ENCODE peak calls at places on chromosomes 13 and 19, in four cellular contexts. L, A, C and N are unnamed samples.

GRCh38 chr13:112159575-112160547 is 92.9 kb downstream of the SOX1 start:
- DNase-seq in C (no peak), L (no peak), A (no peak), N (no peak)

GRCh38 chr13:107734891-107735620 is 480.3 kb downstream of the LIG4 start:
- DNase-seq in L (no peak), A (no peak), C (no peak), N (no peak)

GRCh38 chr13:111035861-111036260 is 79.2 kb upstream of the ARHGEF7 start:
- DNase-seq in C (no peak), A (no peak), L (no peak), N (no peak)

GRCh38 chr19:5955638-5955935 is 22.4 kb downstream of the RANBP3 start:
- DNase-seq in A (no peak), L (peak; percentile 47), C (no peak), N (no peak)

GRCh38 chr13:28655566-28655965 is 3.4 kb upstream of the POMP start:
- DNase-seq in A (no peak), C (peak; percentile 48), L (peak; percentile 80), N (no peak)

GRCh38 chr13:99055286-99056073 is 77.6 kb upstream of the DOCK9 start:
- DNase-seq in A (peak; percentile 37), L (no peak), C (no peak), N (no peak)

GRCh38 chr19:43809762-43810696 is 7.8 kb upstream of the LYPD5 start:
- DNase-seq in A (no peak), C (peak; percentile 52), L (peak; percentile 74), N (no peak)

GRCh38 chr13:40897058-40897457 is 107.6 kb downstream of the SLC25A15 start:
- DNase-seq in A (no peak), C (no peak), L (no peak), N (no peak)

GRCh38 chr13:42497798-42498197 is 76.2 kb upstream of the TNFSF11 start:
- DNase-seq in C (no peak), A (no peak), L (peak; percentile 40), N (no peak)

GRCh38 chr13:49749852-49750251 is 42.6 kb downstream of the KPNA3 start:
- DNase-seq in L (peak; percentile 63), C (no peak), A (no peak), N (no peak)

GRCh38 chr13:53873558-53873957 is 844.9 kb downstream of the OLFM4 start:
- DNase-seq in L (no peak), C (no peak), A (peak; percentile 79), N (no peak)

GRCh38 chr19:18057557-18057956 is 29.2 kb downstream of the IL12RB1 start:
- DNase-seq in C (no peak), L (no peak), A (no peak), N (no peak)

GRCh38 chr13:110641055-110642015 is 26.0 kb downstream of the NAXD start:
- DNase-seq in C (no peak), L (peak; percentile 53), A (no peak), N (no peak)

GRCh38 chr19:16920816-16921529 is 32.2 kb downstream of the F2RL3 start:
- DNase-seq in L (peak; percentile 88), C (peak; percentile 13), A (no peak), N (no peak)

GRCh38 chr13:43258771-43259170 is 235.4 kb downstream of the DNAJC15 start:
- DNase-seq in A (no peak), L (no peak), C (no peak), N (no peak)

GRCh38 chr19:45161715-45162463 is 1.1 kb upstream of the NKPD1 start:
- DNase-seq in L (peak; percentile 28), A (peak; percentile 80), C (peak; percentile 63), N (no peak)

GRCh38 chr19:53388168-53388567 is 6.8 kb upstream of the ZNF765 start:
- DNase-seq in L (peak; percentile 39), C (no peak), A (no peak), N (no peak)

GRCh38 chr19:32718286-32718685 is 1.3 kb upstream of the TDRD12 start:
- DNase-seq in C (no peak), A (no peak), L (no peak), N (no peak)

GRCh38 chr13:51997641-51998330 is 13.5 kb downstream of the ATP7B start:
- DNase-seq in C (peak; percentile 99), A (peak; percentile 62), L (no peak), N (no peak)

GRCh38 chr13:38223093-38223492 is 126.6 kb upstream of the UFM1 start:
- DNase-seq in A (no peak), C (peak; percentile 68), L (peak; percentile 1), N (peak; percentile 17)

GRCh38 chr13:111964411-111965035 is 102.4 kb upstream of the SOX1 start:
- DNase-seq in C (no peak), L (no peak), A (no peak), N (no peak)

GRCh38 chr13:43331676-43332075 is 308.3 kb downstream of the DNAJC15 start:
- DNase-seq in A (no peak), L (peak; percentile 10), C (no peak), N (no peak)

GRCh38 chr19:46372901-46373572 is 26.1 kb downstream of the PPP5C start:
- DNase-seq in L (no peak), A (peak; percentile 76), C (peak; percentile 81), N (peak; percentile 74)

GRCh38 chr19:29371766-29372415 is 153.9 kb upstream of the VSTM2B start:
- DNase-seq in L (no peak), C (no peak), A (peak; percentile 22), N (peak; percentile 28)

GRCh38 chr19:43446746-43447489 is 18.5 kb downstream of the LYPD3 start:
- DNase-seq in L (peak; percentile 65), A (peak; percentile 86), C (peak; percentile 80), N (peak; percentile 54)

GRCh38 chr19:2202366-2202765 is 33.8 kb downstream of the PLEKHJ1 start:
- DNase-seq in L (no peak), A (no peak), C (no peak), N (no peak)

GRCh38 chr19:2199215-2199614 is 35.5 kb downstream of the DOT1L start:
- DNase-seq in L (no peak), A (peak; percentile 80), C (peak; percentile 54), N (peak; percentile 79)

GRCh38 chr19:2198317-2198716 is 34.6 kb downstream of the DOT1L start:
- DNase-seq in L (no peak), A (no peak), C (no peak), N (no peak)

GRCh38 chr19:2201473-2202148 is 34.5 kb downstream of the PLEKHJ1 start:
- DNase-seq in C (no peak), A (no peak), L (no peak), N (no peak)

GRCh38 chr19:2199861-2200623 is 36.1 kb downstream of the PLEKHJ1 start:
- DNase-seq in L (no peak), A (no peak), C (no peak), N (no peak)
- H4K5ac ChIP-seq in L (no peak overlapping the region), A (no peak overlapping the region), C (no peak overlapping the region), N (no peak overlapping the region)

DNA sequence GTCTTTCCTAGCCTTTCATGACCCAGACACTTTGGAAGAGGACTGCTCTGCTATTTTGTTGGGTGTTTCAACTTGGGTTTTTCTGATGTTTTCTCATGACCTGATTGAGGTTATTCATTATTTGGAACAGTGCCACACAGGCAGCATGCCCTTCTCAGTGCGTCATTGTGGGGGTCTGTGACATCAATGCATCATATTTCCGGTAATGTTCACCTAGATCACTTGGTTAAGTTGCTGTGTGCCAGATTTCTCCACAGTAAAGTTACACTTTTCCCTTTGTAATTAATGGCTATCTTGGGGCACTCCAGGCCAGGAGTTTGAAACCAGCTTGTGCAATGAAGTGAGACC is 124.4 kb downstream of the SIPA1L3 start:
- DNase-seq in A (no peak), L (peak; percentile 87), C (no peak), N (no peak)
- H4K5ac ChIP-seq in A (no peak overlapping the region), L (no peak overlapping the region), C (no peak overlapping the region), N (no peak overlapping the region)

GRCh38 chr13:44380404-44381165 is 7.0 kb downstream of the SERP2 start:
- DNase-seq in L (peak; percentile 48), A (no peak), C (no peak), N (no peak)
- H4K5ac ChIP-seq in L (no peak overlapping the region), A (no peak overlapping the region), C (no peak overlapping the region), N (no peak overlapping the region)

GRCh38 chr19:15432629-15433518 is 14.1 kb upstream of the AKAP8L start:
- DNase-seq in L (peak; percentile 87), C (peak; percentile 93), A (peak; percentile 90), N (peak; percentile 94)

GRCh38 chr19:15430526-15431120 is 11.8 kb upstream of the AKAP8L start:
- DNase-seq in L (no peak), C (no peak), A (no peak), N (no peak)

GRCh38 chr19:15432018-15432494 is 13.3 kb upstream of the AKAP8L start:
- DNase-seq in L (no peak), C (no peak), A (no peak), N (no peak)

GRCh38 chr19:15429825-15430467 is 11.2 kb upstream of the AKAP8L start:
- DNase-seq in C (no peak), L (no peak), A (no peak), N (no peak)

GRCh38 chr19:15431396-15432017 is 12.7 kb upstream of the AKAP8L start:
- DNase-seq in L (no peak), C (no peak), A (no peak), N (no peak)
- H4K5ac ChIP-seq in L (peak overlapping the region; percentile 7), C (no peak overlapping the region), A (no peak overlapping the region), N (no peak overlapping the region)